ENCODE peak calls at places on chromosomes 12 and 14, in five cellular contexts. F is uterus, N is testis, L is A549, W is body of pancreas. R is an unnamed sample.

GRCh38 chr12:128980623-128981022 is 127.3 kb downstream of the GLT1D1 start:
- DNase-seq in W (no peak), F (no peak), L (no peak), N (no peak), R (no peak)

GRCh38 chr14:78606111-78606510 is 435.9 kb downstream of the NRXN3 start:
- DNase-seq in W (no peak), F (no peak), L (no peak), N (no peak), R (no peak)

GRCh38 chr12:28855761-28856160 is 293.3 kb upstream of the FAR2 start:
- DNase-seq in N (no peak), W (no peak), F (no peak), L (no peak), R (no peak)

GRCh38 chr12:105084251-105085250 is at the start of gene ALDH1L2:
- DNase-seq in F (peak), L (peak), N (peak), W (peak), R (peak)

GRCh38 chr14:23141706-23142467 is 22.8 kb upstream of the CEBPE start:
- DNase-seq in L (peak), F (peak), N (peak), W (peak), R (peak)

GRCh38 chr14:22428681-22429315 is 160.2 kb downstream of the DAD1 start:
- DNase-seq in F (no peak), N (no peak), W (no peak), L (no peak), R (no peak)

GRCh38 chr12:130879212-130879686 is 7.4 kb downstream of the RAN start:
- DNase-seq in F (no peak), W (no peak), N (no peak), L (no peak), R (no peak)

GRCh38 chr12:13342971-13343370 is 146.4 kb downstream of the EMP1 start:
- DNase-seq in F (no peak), W (no peak), N (no peak), L (no peak), R (no peak)

GRCh38 chr14:35222324-35222723 is 69.9 kb upstream of the PSMA6 start:
- DNase-seq in F (no peak), W (no peak), L (no peak), N (no peak), R (no peak)

GRCh38 chr12:7091660-7092228 is 501 bp downstream of the C1R start:
- DNase-seq in L (no peak), N (peak), W (no peak), F (peak), R (no peak)

GRCh38 chr12:8099235-8099634 is 17.2 kb downstream of the NECAP1 start:
- DNase-seq in N (no peak), F (no peak), L (no peak), W (no peak), R (no peak)

GRCh38 chr12:93173178-93173957 is 204.4 kb upstream of the NUDT4 start:
- DNase-seq in L (no peak), W (no peak), F (no peak), N (no peak), R (no peak)

GRCh38 chr12:110766311-110767154 is 23.8 kb upstream of the PPP1CC start:
- DNase-seq in F (no peak), W (no peak), N (no peak), L (no peak), R (no peak)

GRCh38 chr12:21940972-21941521 is at the start of gene ABCC9:
- DNase-seq in L (no peak), N (peak), W (peak), F (peak), R (peak)
- TF ChIP-seq POLR2A in L (no peak), N (no peak), W (peak), F (no peak), R (no peak)

GRCh38 chr12:80404629-80405028 is 39.4 kb upstream of the PTPRQ start:
- DNase-seq in F (no peak), N (no peak), L (no peak), W (no peak), R (no peak)

GRCh38 chr12:80406253-80406652 is 37.8 kb upstream of the PTPRQ start:
- DNase-seq in L (no peak), N (no peak), F (no peak), W (no peak), R (no peak)

DNA sequence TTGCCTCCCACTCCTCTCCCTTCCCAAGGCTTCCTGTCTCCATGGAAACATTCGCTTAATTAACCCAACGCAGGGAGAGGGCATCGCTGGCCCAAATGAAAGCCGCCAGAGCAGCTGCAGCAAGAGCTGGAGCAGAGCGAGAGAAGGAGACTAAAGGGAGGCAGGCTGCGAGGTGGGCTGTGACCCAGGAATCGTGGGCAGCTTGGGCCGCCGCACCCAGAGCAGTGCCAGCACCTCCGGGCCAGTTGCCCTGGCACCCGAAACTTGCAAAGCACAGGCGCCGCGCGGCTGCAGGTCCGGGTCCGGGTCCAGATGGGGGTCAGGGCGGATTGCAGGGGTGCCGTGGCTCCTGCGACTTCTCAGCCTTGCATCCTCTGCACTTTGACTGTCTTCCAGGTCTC is 43.4 kb upstream of the PTPRQ start:
- DNase-seq in N (no peak), L (no peak), W (no peak), F (no peak), R (no peak)
- H3K4me3 ChIP-seq in N (no peak), L (no peak), W (no peak), F (no peak), R (no peak)

GRCh38 chr14:21039585-21040369 is 2.4 kb upstream of the RNASE7 start:
- DNase-seq in N (peak), L (peak), F (peak), W (peak), R (peak)
- TF ChIP-seq CTCF in N (peak), L (peak), F (peak), W (peak), R (no peak)

GRCh38 chr14:93957751-93958566 is 18.4 kb downstream of the ASB2 start:
- DNase-seq in N (no peak), W (no peak), F (no peak), L (no peak), R (no peak)
- TF ChIP-seq POLR2A in N (no peak), W (no peak), F (no peak), L (no peak), R (no peak)

GRCh38 chr14:105477659-105478623 is 3.3 kb downstream of the CRIP2 start:
- DNase-seq in L (no peak), W (no peak), F (no peak), N (no peak), R (no peak)
- H3K4me3 ChIP-seq in L (no peak), W (no peak), F (no peak), N (no peak), R (no peak)

DNA sequence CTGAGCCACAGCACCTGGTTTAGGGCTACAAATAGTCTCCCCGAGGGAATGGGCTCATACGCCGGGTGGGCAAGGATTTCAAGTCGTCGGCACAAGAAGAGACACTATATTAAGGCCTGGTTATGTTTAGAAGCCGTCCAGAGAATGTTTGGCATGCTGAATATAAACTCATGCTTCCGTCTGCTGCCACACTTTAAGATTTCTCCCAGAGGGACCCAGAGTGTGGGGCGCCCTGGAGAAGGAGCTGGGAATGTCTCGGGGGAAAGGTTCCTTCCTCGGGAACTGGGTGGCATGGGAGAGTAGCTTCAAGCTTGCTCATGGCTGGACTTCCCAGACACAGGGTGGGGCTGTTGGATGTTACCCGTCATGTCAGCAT is 295.7 kb downstream of the CACNA1C start:
- DNase-seq in W (no peak), L (no peak), N (no peak), F (no peak), R (no peak)
- TF ChIP-seq CTCF in W (no peak), L (no peak), N (no peak), F (no peak), R (no peak)

DNA sequence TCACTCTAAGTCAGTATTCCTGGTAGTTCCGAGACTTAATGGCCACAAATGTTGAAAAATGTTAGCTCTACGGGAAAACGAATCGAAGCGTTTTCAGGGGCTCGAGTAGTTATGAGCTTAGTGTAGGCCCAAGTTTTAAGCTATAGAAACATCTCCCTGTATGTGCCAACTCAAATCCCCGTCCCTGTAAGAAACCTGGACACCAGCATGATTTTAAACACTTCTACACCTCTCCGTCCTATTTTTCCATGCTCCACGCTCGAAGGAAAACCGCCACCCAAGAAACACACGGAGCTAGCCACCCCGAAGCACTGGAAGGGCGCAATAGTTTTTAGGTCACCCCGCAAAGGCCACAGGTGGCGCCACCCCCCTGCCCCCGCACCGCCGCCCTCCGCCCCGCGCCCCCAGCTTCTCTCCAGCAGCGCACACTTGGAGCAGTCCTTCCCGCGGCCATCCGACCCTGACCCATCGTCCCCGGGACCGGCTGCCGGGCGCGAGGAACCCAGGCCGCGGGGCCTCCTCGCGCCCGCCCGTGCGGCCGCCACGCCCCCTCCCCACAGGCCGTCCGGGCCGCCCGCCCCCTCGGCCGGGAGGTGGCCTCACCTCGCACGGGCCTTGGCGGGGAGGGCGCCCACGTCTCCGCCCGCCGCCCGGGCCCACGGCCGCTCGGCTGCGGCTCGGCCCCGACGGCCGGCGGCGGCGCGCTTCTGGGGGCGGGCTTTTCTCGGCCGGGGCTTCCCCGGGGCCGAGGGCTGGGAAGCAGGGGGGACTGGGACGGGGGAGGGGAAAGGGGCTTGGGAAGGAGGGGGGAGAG is 519 bp downstream of the R3HDM2 start:
- DNase-seq in F (no peak), W (no peak), L (no peak), N (peak), R (peak)
- TF ChIP-seq POLR2A in F (no peak), W (no peak), L (peak), N (no peak), R (no peak)